ENCODE peak calls at places on chromosomes 16 and 17, in four cellular contexts. One of them, this sample, is unnamed.
A peak's percentile ranks its signal among the peaks of the same experiment; 100 is the strongest.

GRCh38 chr17:52106638-52107261 is 51.8 kb downstream of the CA10 start:
- DNase-seq in GM23338: peak; percentile 76
- DNase-seq in esophagus muscularis mucosa: no peak
- DNase-seq in prostate gland: peak; percentile 27
- DNase-seq in this sample: no peak

GRCh38 chr17:41959030-41959335 is 7.6 kb upstream of the CNP start:
- DNase-seq in GM23338: peak; percentile 46
- DNase-seq in esophagus muscularis mucosa: no peak
- DNase-seq in prostate gland: no peak
- DNase-seq in this sample: no peak

GRCh38 chr17:6162892-6163291 is 92.7 kb downstream of the WSCD1 start:
- DNase-seq in GM23338: peak; percentile 21
- DNase-seq in esophagus muscularis mucosa: no peak
- DNase-seq in prostate gland: no peak
- DNase-seq in this sample: no peak

GRCh38 chr17:48756816-48757215 is 28.3 kb upstream of the HOXB13 start:
- DNase-seq in GM23338: no peak
- DNase-seq in esophagus muscularis mucosa: no peak
- DNase-seq in prostate gland: peak; percentile 91
- DNase-seq in this sample: no peak

GRCh38 chr16:51900221-51900780 is 646.6 kb downstream of the TOX3 start:
- DNase-seq in GM23338: no peak
- DNase-seq in esophagus muscularis mucosa: no peak
- DNase-seq in prostate gland: no peak
- DNase-seq in this sample: no peak

GRCh38 chr16:27383511-27384243 is 18.3 kb upstream of the IL21R start:
- DNase-seq in GM23338: no peak
- DNase-seq in esophagus muscularis mucosa: no peak
- DNase-seq in prostate gland: no peak
- DNase-seq in this sample: peak; percentile 79

GRCh38 chr17:42819939-42820535 is 4.0 kb downstream of the BECN1 start:
- DNase-seq in GM23338: peak; percentile 93
- DNase-seq in esophagus muscularis mucosa: no peak
- DNase-seq in prostate gland: no peak
- DNase-seq in this sample: peak; percentile 83

GRCh38 chr17:47297661-47298400 is 25.9 kb upstream of the EFCAB13 start:
- DNase-seq in GM23338: no peak
- DNase-seq in esophagus muscularis mucosa: no peak
- DNase-seq in prostate gland: no peak
- DNase-seq in this sample: no peak

GRCh38 chr17:39845052-39845976 is 18.8 kb downstream of the IKZF3 start:
- DNase-seq in GM23338: no peak
- DNase-seq in esophagus muscularis mucosa: no peak
- DNase-seq in prostate gland: no peak
- DNase-seq in this sample: no peak

GRCh38 chr17:40480501-40481003 is 20.9 kb downstream of the TNS4 start:
- DNase-seq in GM23338: no peak
- DNase-seq in esophagus muscularis mucosa: no peak
- DNase-seq in prostate gland: no peak
- DNase-seq in this sample: peak; percentile 91

GRCh38 chr16:54687043-54687655 is 243.5 kb upstream of the IRX5 start:
- DNase-seq in GM23338: no peak
- DNase-seq in esophagus muscularis mucosa: no peak
- DNase-seq in prostate gland: no peak
- DNase-seq in this sample: no peak

GRCh38 chr17:11608396-11608795 is 10.1 kb downstream of the DNAH9 start:
- DNase-seq in GM23338: no peak
- DNase-seq in esophagus muscularis mucosa: no peak
- DNase-seq in prostate gland: peak; percentile 79
- DNase-seq in this sample: no peak

GRCh38 chr17:44904001-44904984 is 5.0 kb upstream of the EFTUD2 start:
- DNase-seq in GM23338: no peak
- DNase-seq in esophagus muscularis mucosa: no peak
- DNase-seq in prostate gland: no peak
- DNase-seq in this sample: no peak

GRCh38 chr17:31216053-31216751 is 80.8 kb downstream of the OMG start:
- DNase-seq in GM23338: peak; percentile 77
- DNase-seq in esophagus muscularis mucosa: no peak
- DNase-seq in prostate gland: no peak
- DNase-seq in this sample: no peak

GRCh38 chr17:3636154-3636907 is at the start of the genes CTNS and SHPK:
- DNase-seq in GM23338: peak; percentile 98
- DNase-seq in esophagus muscularis mucosa: peak; percentile 99
- DNase-seq in prostate gland: peak; percentile 97
- DNase-seq in this sample: peak; percentile 98

GRCh38 chr16:86680661-86681439 is 102.5 kb downstream of the FOXL1 start:
- DNase-seq in GM23338: no peak
- DNase-seq in esophagus muscularis mucosa: no peak
- DNase-seq in prostate gland: no peak
- DNase-seq in this sample: no peak

GRCh38 chr16:82091225-82091624 is 56.2 kb downstream of the HSD17B2 start:
- DNase-seq in GM23338: no peak
- DNase-seq in esophagus muscularis mucosa: no peak
- DNase-seq in prostate gland: no peak
- DNase-seq in this sample: no peak

GRCh38 chr16:10197003-10197402 is 14.8 kb upstream of the GRIN2A start:
- DNase-seq in GM23338: no peak
- DNase-seq in esophagus muscularis mucosa: no peak
- DNase-seq in prostate gland: no peak
- DNase-seq in this sample: no peak

GRCh38 chr16:75108792-75109731 is 7.5 kb downstream of the LDHD start:
- DNase-seq in GM23338: no peak
- DNase-seq in esophagus muscularis mucosa: peak; percentile 94
- DNase-seq in prostate gland: peak; percentile 79
- DNase-seq in this sample: peak; percentile 87

GRCh38 chr16:75110637-75111513 is 5.7 kb downstream of the LDHD start:
- DNase-seq in GM23338: peak; percentile 97
- DNase-seq in esophagus muscularis mucosa: peak; percentile 97
- DNase-seq in prostate gland: peak; percentile 85
- DNase-seq in this sample: peak; percentile 94

GRCh38 chr16:75111514-75112280 is 4.9 kb downstream of the LDHD start:
- DNase-seq in GM23338: no peak
- DNase-seq in esophagus muscularis mucosa: no peak
- DNase-seq in prostate gland: no peak
- DNase-seq in this sample: peak; percentile 66

GRCh38 chr16:75107505-75107904 is 9.1 kb downstream of the LDHD start:
- DNase-seq in GM23338: no peak
- DNase-seq in esophagus muscularis mucosa: no peak
- DNase-seq in prostate gland: no peak
- DNase-seq in this sample: peak; percentile 69

DNA sequence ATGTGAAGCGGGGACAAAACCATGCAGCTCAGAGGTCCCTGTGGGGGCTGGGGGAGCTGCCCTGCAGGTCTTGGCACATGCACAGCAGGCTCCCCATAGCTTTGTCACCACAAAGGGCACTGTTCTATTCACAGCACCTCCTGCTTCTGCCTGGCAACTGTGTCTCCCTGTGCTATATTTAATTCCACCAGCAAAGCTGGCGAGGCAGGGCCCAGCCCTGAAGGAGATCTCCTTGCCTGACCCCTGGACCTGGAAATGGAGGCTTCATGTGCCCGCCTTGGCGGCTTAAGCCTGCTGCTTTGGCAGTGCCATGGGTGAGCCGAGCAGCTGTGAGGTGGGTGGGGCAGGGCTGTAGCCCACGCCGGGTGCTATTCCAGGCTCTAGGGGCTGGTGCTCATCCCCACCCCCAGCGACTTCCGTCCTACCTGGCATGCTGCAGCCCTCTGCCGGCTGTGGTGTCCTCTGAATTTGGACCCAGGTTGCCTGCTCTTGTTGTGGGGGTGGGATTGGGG is 6.8 kb downstream of the LDHD start:
- DNase-seq in GM23338: no peak
- DNase-seq in esophagus muscularis mucosa: no peak
- DNase-seq in prostate gland: no peak
- DNase-seq in this sample: peak; percentile 79
- TF ChIP-seq POLR2AphosphoS5 in GM23338: no peak
- TF ChIP-seq POLR2AphosphoS5 in esophagus muscularis mucosa: no peak
- TF ChIP-seq POLR2AphosphoS5 in prostate gland: no peak
- TF ChIP-seq POLR2AphosphoS5 in this sample: no peak

GRCh38 chr17:37213927-37214326 is 161.9 kb upstream of the C17orf78 start:
- DNase-seq in GM23338: no peak
- DNase-seq in esophagus muscularis mucosa: no peak
- DNase-seq in prostate gland: no peak
- DNase-seq in this sample: no peak

GRCh38 chr17:37207103-37207502 is 168.7 kb upstream of the C17orf78 start:
- DNase-seq in GM23338: no peak
- DNase-seq in esophagus muscularis mucosa: no peak
- DNase-seq in prostate gland: no peak
- DNase-seq in this sample: no peak

GRCh38 chr17:37206299-37206698 is 169.5 kb upstream of the C17orf78 start:
- DNase-seq in GM23338: no peak
- DNase-seq in esophagus muscularis mucosa: no peak
- DNase-seq in prostate gland: no peak
- DNase-seq in this sample: no peak

DNA sequence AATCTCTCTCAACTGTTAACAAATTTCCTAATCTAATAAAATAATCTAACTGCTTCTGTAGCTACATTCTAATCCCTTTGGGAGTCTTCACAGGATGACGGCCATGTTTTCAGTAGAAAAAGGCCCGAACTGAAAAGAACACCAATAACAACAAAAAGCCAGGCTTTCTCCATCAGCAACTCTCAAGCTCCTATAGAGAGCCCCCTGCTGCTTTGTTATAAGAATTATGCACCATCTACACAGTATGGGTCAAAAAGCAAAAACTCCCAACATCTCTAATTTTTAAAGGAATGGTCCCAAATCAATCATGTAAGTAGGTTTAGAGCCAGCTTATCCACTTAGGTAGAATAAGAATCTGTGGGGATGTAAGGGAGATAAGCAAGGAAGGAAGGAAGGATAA is 163.6 kb upstream of the C17orf78 start:
- DNase-seq in GM23338: no peak
- DNase-seq in esophagus muscularis mucosa: no peak
- DNase-seq in prostate gland: no peak
- DNase-seq in this sample: no peak
- TF ChIP-seq CTCF in GM23338: no peak
- TF ChIP-seq CTCF in esophagus muscularis mucosa: no peak
- TF ChIP-seq CTCF in prostate gland: no peak
- TF ChIP-seq CTCF in this sample: no peak

GRCh38 chr17:1860978-1861377 is 31.2 kb downstream of the RPA1 start:
- DNase-seq in GM23338: no peak
- DNase-seq in esophagus muscularis mucosa: no peak
- DNase-seq in prostate gland: no peak
- DNase-seq in this sample: no peak

GRCh38 chr17:1867307-1867706 is 37.5 kb downstream of the RPA1 start:
- DNase-seq in GM23338: no peak
- DNase-seq in esophagus muscularis mucosa: no peak
- DNase-seq in prostate gland: no peak
- DNase-seq in this sample: no peak

GRCh38 chr17:1865252-1866037 is 35.6 kb downstream of the RPA1 start:
- DNase-seq in GM23338: peak; percentile 69
- DNase-seq in esophagus muscularis mucosa: no peak
- DNase-seq in prostate gland: peak; percentile 23
- DNase-seq in this sample: peak; percentile 78

DNA sequence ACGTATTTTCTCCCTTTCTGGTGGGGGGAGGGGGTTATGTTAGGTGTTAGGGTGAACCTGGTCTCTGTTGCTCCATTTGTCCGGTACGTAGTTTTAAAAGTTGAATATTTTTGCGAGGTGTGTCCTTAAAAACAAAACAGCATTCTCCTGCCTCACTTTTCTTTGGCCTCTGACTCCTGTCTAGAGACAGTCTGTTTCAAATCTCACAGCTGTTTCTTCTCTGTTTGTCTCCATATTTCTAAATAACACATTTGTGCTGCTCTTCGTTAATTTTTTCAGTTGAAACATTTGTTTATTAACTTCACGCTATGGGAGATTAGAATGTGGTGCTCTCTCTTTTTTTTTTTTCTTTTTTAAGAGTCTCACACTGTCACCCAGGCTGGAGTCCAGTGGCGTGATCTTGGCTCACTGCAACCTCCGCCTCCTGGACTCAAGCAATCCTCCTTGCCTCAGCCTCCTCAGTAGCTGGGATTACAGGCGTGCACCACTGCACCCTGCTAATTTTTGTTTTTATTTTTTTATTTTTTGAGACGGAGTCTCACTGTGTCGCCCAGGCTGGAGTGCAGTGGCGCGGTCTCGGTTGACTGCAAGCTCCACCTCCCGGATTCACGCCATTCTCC is 31.7 kb downstream of the RPA1 start:
- DNase-seq in GM23338: no peak
- DNase-seq in esophagus muscularis mucosa: no peak
- DNase-seq in prostate gland: no peak
- DNase-seq in this sample: no peak
- TF ChIP-seq POLR2AphosphoS5 in GM23338: no peak
- TF ChIP-seq POLR2AphosphoS5 in esophagus muscularis mucosa: peak; percentile 26
- TF ChIP-seq POLR2AphosphoS5 in prostate gland: no peak
- TF ChIP-seq POLR2AphosphoS5 in this sample: no peak

DNA sequence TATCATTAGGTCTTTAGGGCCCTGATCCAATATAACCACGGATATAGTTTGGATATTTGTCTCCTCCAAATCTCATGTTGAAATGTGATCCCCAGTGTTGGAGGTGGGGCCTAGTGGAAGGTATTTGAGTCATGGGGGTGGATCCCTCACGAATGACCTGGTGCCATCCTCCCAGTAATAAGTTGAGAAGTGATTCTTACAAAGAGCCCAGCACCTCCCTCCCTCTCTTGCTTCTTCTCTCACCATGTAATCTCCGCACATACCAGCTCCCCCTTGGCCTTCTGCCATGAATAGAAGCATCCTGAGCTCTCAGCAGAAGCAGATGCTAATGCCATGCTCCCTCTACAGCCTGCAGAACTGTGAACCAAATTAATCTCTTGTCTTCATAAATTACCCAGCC is 42.0 kb upstream of the RBBP6 start:
- DNase-seq in GM23338: peak; percentile 37
- DNase-seq in esophagus muscularis mucosa: no peak
- DNase-seq in prostate gland: no peak
- DNase-seq in this sample: no peak
- TF ChIP-seq CTCF in GM23338: no peak
- TF ChIP-seq CTCF in esophagus muscularis mucosa: no peak
- TF ChIP-seq CTCF in prostate gland: no peak
- TF ChIP-seq CTCF in this sample: no peak

DNA sequence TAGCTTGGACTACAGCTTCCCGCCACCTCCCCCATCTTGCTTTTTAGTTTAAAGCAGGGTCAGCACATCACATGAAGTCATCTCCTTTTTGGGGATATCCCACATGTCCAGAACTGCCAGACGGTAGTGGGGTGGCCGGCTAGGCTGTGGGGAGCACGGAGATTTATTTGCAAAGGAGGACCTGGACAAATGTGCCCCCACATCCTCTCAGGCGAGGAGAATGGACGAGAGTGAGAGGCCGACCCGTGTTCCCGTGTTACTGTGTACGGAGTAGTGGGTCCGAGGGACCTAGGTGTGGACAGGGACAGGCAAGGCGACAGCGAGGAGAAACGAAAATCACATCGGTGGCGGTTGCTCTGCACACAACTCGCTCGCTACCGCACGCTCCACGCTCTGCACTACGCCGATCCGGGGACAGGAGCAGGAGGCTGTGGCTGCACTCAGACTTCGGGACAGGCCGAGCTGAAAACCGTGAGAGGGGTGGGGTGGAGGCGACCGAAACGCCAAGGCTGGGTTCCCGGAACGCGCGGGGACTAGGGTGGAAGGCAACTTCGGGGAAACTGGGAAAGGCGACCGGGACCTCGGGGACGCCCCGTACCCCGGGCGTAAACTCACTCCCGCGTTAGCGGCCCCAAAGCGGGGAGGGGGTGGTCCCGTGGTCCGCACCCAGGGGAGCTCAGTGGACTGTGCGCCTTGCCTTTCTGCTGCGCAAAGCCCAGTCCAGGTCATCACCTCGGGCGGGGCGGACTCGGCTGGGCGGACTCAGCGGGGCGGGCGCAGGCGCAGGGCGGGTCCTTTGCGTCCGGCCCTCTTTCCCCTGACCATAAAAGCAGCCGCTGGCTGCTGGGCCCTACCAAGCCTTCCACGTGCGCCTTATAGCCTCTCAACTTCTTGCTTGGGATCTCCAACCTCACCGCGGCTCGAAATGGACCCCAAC is at the start of gene MT1A:
- DNase-seq in GM23338: peak; percentile 79
- DNase-seq in esophagus muscularis mucosa: no peak
- DNase-seq in prostate gland: peak; percentile 30
- DNase-seq in this sample: peak; percentile 79
- TF ChIP-seq POLR2AphosphoS5 in GM23338: no peak
- TF ChIP-seq POLR2AphosphoS5 in esophagus muscularis mucosa: peak; percentile 89
- TF ChIP-seq POLR2AphosphoS5 in prostate gland: peak; percentile 25
- TF ChIP-seq POLR2AphosphoS5 in this sample: peak; percentile 79

This sample was measured in spleen.